ENCODE peak calls at places on chromosomes 13 and 19, in eight cellular contexts. B is uterus, G is spleen, O is A549, V is pancreas, R is aorta, U is psoas muscle, J is IMR-90. X is an unnamed sample.

GRCh38 chr13:36131215-36131930 is at the start of gene DCLK1:
- DNase-seq in B (peak; percentile 76), G (no peak), O (no peak), V (peak; percentile 15), R (peak; percentile 89), U (peak; percentile 88), J (no peak), X (peak; percentile 44)

GRCh38 chr19:33143897-33144405 is 12.0 kb downstream of the WDR88 start:
- DNase-seq in B (peak; percentile 66), G (peak; percentile 85), O (peak; percentile 83), V (peak; percentile 61), R (peak; percentile 84), U (peak; percentile 80), J (peak; percentile 42), X (peak; percentile 53)

GRCh38 chr13:74771964-74772363 is 637.8 kb upstream of the KLF12 start:
- DNase-seq in B (no peak), G (no peak), O (peak; percentile 13), V (no peak), R (no peak), U (no peak), J (peak; percentile 87), X (no peak)

GRCh38 chr19:35790981-35791813 is 15.8 kb downstream of the ARHGAP33 start:
- DNase-seq in B (no peak), G (no peak), O (peak; percentile 38), V (peak; percentile 79), R (no peak), U (no peak), J (no peak), X (peak; percentile 86)

GRCh38 chr13:57326532-57326931 is 159.5 kb downstream of the PRR20E start:
- DNase-seq in B (no peak), G (no peak), O (no peak), V (no peak), R (no peak), U (no peak), J (no peak), X (no peak)

GRCh38 chr19:35732540-35733179 is 9.6 kb downstream of the IGFLR1 start:
- DNase-seq in B (no peak), G (no peak), O (no peak), V (no peak), R (peak; percentile 72), U (no peak), J (no peak), X (no peak)

GRCh38 chr13:110961959-110962358 is 47.1 kb upstream of the ANKRD10 start:
- DNase-seq in B (no peak), G (no peak), O (no peak), V (no peak), R (no peak), U (no peak), J (no peak), X (no peak)

GRCh38 chr19:30593358-30593757 is 221.2 kb downstream of the ZNF536 start:
- DNase-seq in B (peak; percentile 18), G (no peak), O (no peak), V (no peak), R (no peak), U (no peak), J (no peak), X (peak; percentile 16)

GRCh38 chr19:389935-390289 is 19.0 kb downstream of the C2CD4C start:
- DNase-seq in B (no peak), G (peak; percentile 18), O (no peak), V (no peak), R (no peak), U (no peak), J (no peak), X (no peak)

GRCh38 chr19:18764591-18765051 is 26.5 kb downstream of the COMP start:
- DNase-seq in B (no peak), G (no peak), O (no peak), V (no peak), R (no peak), U (no peak), J (no peak), X (no peak)

GRCh38 chr19:49340865-49341718 is 5.9 kb downstream of the CD37 start:
- DNase-seq in B (no peak), G (peak; percentile 78), O (no peak), V (peak; percentile 34), R (peak; percentile 53), U (no peak), J (no peak), X (no peak)

GRCh38 chr19:3359850-3360493 is 6.4 kb upstream of the NFIC start:
- DNase-seq in B (no peak), G (peak; percentile 84), O (no peak), V (no peak), R (no peak), U (no peak), J (no peak), X (peak; percentile 29)

GRCh38 chr19:13119654-13120053 is 1.6 kb downstream of the NACC1 start:
- DNase-seq in B (no peak), G (no peak), O (no peak), V (no peak), R (no peak), U (no peak), J (no peak), X (no peak)
- H3K4me1 ChIP-seq in B (peaks cover 26% of the 10 kb centered on the region), G (peaks cover 80% of the 10 kb centered on the region), O (peaks cover 25% of the 10 kb centered on the region), V (peaks cover 18% of the 10 kb centered on the region), R (no peaks in the 10 kb centered on the region), U (peaks cover 35% of the 10 kb centered on the region), J (peaks cover 25% of the 10 kb centered on the region), X (peaks cover 33% of the 10 kb centered on the region)

GRCh38 chr13:44763604-44764311 is 187.6 kb upstream of the TSC22D1 start:
- DNase-seq in B (no peak), G (no peak), O (no peak), V (peak; percentile 68), R (no peak), U (peak; percentile 59), J (no peak), X (no peak)

GRCh38 chr13:44767257-44767656 is 191.1 kb upstream of the TSC22D1 start:
- DNase-seq in B (no peak), G (no peak), O (no peak), V (no peak), R (no peak), U (no peak), J (no peak), X (no peak)

GRCh38 chr13:44765076-44765475 is 188.9 kb upstream of the TSC22D1 start:
- DNase-seq in B (no peak), G (no peak), O (no peak), V (peak; percentile 20), R (no peak), U (no peak), J (no peak), X (no peak)

GRCh38 chr13:44762946-44763345 is 186.8 kb upstream of the TSC22D1 start:
- DNase-seq in B (no peak), G (no peak), O (no peak), V (no peak), R (no peak), U (no peak), J (peak; percentile 45), X (no peak)

DNA sequence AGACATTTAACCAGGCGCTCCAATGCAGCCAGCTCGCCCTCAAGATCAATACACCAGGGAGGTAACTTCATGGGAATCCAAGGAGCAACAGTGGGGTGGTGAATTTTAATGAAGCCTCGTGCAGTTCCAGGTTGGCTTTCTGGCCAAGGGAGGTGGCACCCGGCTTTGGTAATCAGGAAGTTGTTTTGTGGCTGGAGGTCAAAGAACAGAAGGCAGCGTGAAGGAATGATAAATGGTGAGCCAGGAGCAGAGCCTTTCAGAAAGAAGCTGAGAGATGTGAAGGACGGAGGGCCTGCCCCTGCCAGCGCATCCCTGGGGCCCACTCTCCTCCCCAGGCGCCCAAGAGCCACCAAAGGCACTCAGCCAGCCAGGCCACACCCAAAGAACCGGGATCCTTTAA is 188.2 kb upstream of the TSC22D1 start:
- DNase-seq in B (no peak), G (no peak), O (no peak), V (peak; percentile 78), R (no peak), U (no peak), J (no peak), X (no peak)
- H3K27ac ChIP-seq in B (peak overlapping the region; percentile 37), G (peak overlapping the region; percentile 57), O (no peak overlapping the region), V (peak overlapping the region; percentile 56), R (no peak overlapping the region), U (no peak overlapping the region), J (no peak overlapping the region), X (no peak overlapping the region)

GRCh38 chr19:40280608-40281221 is 4.4 kb downstream of the AKT2 start:
- DNase-seq in B (no peak), G (peak; percentile 66), O (no peak), V (no peak), R (peak; percentile 63), U (peak; percentile 59), J (no peak), X (peak; percentile 73)

GRCh38 chr19:40283414-40284250 is 1.5 kb downstream of the AKT2 start:
- DNase-seq in B (no peak), G (peak; percentile 59), O (no peak), V (peak; percentile 64), R (peak; percentile 68), U (no peak), J (peak; percentile 19), X (no peak)

GRCh38 chr19:40281381-40282208 is 3.5 kb downstream of the AKT2 start:
- DNase-seq in B (no peak), G (peak; percentile 62), O (no peak), V (no peak), R (peak; percentile 51), U (no peak), J (no peak), X (peak; percentile 64)

GRCh38 chr19:40282920-40283319 is 2.2 kb downstream of the AKT2 start:
- DNase-seq in B (no peak), G (peak; percentile 6), O (no peak), V (no peak), R (peak; percentile 9), U (no peak), J (peak; percentile 22), X (no peak)

DNA sequence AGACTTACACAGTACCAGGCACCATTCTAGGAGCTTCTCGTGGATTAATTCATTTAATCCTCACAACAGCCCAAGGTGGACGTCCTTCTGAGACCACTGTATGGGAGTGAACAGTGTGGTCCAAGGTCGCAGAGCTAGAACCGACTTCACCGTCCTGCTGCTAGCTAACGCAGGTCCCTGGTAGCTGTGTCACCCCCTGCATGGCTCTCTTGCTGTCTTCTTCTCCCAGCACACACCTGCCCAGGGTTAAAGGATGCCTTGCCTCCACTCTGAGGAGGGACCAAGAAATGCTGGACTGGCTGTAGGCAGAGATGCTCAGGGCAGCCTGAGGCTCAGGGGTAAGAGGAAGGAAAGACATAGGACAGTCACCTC is 3.0 kb downstream of the AKT2 start:
- DNase-seq in B (no peak), G (peak; percentile 44), O (no peak), V (no peak), R (peak; percentile 28), U (no peak), J (no peak), X (no peak)
- H3K4me1 ChIP-seq in B (peaks cover 56% of the 10 kb centered on the region), G (peaks cover 89% of the 10 kb centered on the region), O (peaks cover 17% of the 10 kb centered on the region), V (peaks cover 45% of the 10 kb centered on the region), R (no peaks in the 10 kb centered on the region), U (peaks cover 70% of the 10 kb centered on the region), J (peaks cover 33% of the 10 kb centered on the region), X (peaks cover 60% of the 10 kb centered on the region)

DNA sequence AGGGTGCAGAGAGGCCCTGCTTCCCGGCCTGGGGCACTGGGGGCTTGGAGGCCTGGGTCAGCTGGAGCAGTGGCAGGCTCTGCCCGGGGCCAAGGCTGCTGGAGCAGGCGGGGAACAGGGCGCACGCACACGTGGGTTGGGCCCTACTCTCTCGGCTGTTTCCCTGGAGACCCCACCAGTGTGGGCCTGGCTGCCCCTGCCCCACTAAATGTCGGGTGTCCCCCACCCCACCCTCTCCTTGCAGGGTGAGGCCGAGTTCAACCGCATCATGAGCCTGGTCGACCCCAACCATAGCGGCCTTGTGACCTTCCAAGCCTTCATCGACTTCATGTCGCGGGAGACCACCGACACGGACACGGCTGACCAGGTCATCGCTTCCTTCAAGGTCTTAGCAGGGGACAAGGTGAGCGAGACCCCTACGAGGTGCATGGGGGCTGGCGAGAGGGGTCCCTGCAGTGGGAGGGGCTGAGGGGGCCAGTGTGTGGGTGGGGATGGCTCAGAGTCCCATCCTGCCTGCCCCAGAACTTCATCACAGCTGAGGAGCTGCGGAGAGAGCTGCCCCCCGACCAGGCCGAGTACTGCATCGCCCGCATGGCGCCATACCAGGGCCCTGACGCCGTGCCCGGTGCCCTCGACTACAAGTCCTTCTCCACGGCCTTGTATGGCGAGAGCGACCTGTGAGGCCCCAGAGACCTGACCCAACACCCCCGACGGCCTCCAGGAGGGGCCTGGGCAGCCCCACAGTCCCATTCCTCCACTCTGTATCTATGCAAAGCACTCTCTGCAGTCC is 15.3 kb downstream of the CAPN12 start:
- DNase-seq in B (peak; percentile 27), G (peak; percentile 79), O (no peak), V (no peak), R (peak; percentile 77), U (peak; percentile 50), J (no peak), X (no peak)
- H3K27ac ChIP-seq in B (peak overlapping the region; percentile 92), G (peak overlapping the region; percentile 71), O (peak overlapping the region; percentile 53), V (no peak overlapping the region), R (peak overlapping the region; percentile 9), U (no peak overlapping the region), J (no peak overlapping the region), X (no peak overlapping the region)